ENCODE peak calls at places on chromosomes 5 and 9, in four cellular contexts. One of them, this sample, is unnamed.

GRCh38 chr9:93419023-93419422 is 32.5 kb upstream of the FAM120A start:
- DNase-seq in HCT116: no peak
- DNase-seq in stomach: no peak
- DNase-seq in spleen: no peak
- DNase-seq in this sample: no peak

GRCh38 chr5:179263391-179264052 is 81.7 kb downstream of the ADAMTS2 start:
- DNase-seq in HCT116: no peak
- DNase-seq in stomach: peak
- DNase-seq in spleen: no peak
- DNase-seq in this sample: no peak

GRCh38 chr9:77433675-77434445 is 214.3 kb downstream of the GNA14 start:
- DNase-seq in HCT116: peak
- DNase-seq in stomach: peak
- DNase-seq in spleen: no peak
- DNase-seq in this sample: no peak

GRCh38 chr5:144812770-144813169 is 642.1 kb downstream of the KCTD16 start:
- DNase-seq in HCT116: no peak
- DNase-seq in stomach: no peak
- DNase-seq in spleen: no peak
- DNase-seq in this sample: no peak

GRCh38 chr5:72347801-72348305 is 27.7 kb downstream of the PTCD2 start:
- DNase-seq in HCT116: peak
- DNase-seq in stomach: no peak
- DNase-seq in spleen: no peak
- DNase-seq in this sample: no peak

GRCh38 chr9:132168347-132168746 is 6.5 kb downstream of the NTNG2 start:
- DNase-seq in HCT116: no peak
- DNase-seq in stomach: no peak
- DNase-seq in spleen: no peak
- DNase-seq in this sample: no peak

GRCh38 chr5:178547753-178548415 is 42.3 kb downstream of the COL23A1 start:
- DNase-seq in HCT116: no peak
- DNase-seq in stomach: no peak
- DNase-seq in spleen: peak
- DNase-seq in this sample: no peak

GRCh38 chr9:134957945-134958227 is 40.2 kb upstream of the FCN1 start:
- DNase-seq in HCT116: no peak
- DNase-seq in stomach: no peak
- DNase-seq in spleen: no peak
- DNase-seq in this sample: no peak

GRCh38 chr5:1322036-1322903 is 22.6 kb downstream of the CLPTM1L start:
- DNase-seq in HCT116: no peak
- DNase-seq in stomach: no peak
- DNase-seq in spleen: peak
- DNase-seq in this sample: peak

GRCh38 chr5:155631116-155631515 is 617.6 kb downstream of the KIF4B start:
- DNase-seq in HCT116: no peak
- DNase-seq in stomach: no peak
- DNase-seq in spleen: no peak
- DNase-seq in this sample: no peak

GRCh38 chr5:67047180-67047579 is 149.4 kb downstream of the CD180 start:
- DNase-seq in HCT116: no peak
- DNase-seq in stomach: peak
- DNase-seq in spleen: no peak
- DNase-seq in this sample: peak

GRCh38 chr5:179974281-179974945 is 66.7 kb upstream of the TBC1D9B start:
- DNase-seq in HCT116: no peak
- DNase-seq in stomach: no peak
- DNase-seq in spleen: no peak
- DNase-seq in this sample: no peak

GRCh38 chr9:96068511-96068910 is 193.0 kb downstream of the ERCC6L2 start:
- DNase-seq in HCT116: no peak
- DNase-seq in stomach: peak
- DNase-seq in spleen: no peak
- DNase-seq in this sample: no peak

GRCh38 chr9:114854736-114855355 is 49.0 kb upstream of the TNFSF15 start:
- DNase-seq in HCT116: no peak
- DNase-seq in stomach: no peak
- DNase-seq in spleen: no peak
- DNase-seq in this sample: no peak

GRCh38 chr5:133396187-133396621 is 216.1 kb downstream of the FSTL4 start:
- DNase-seq in HCT116: no peak
- DNase-seq in stomach: no peak
- DNase-seq in spleen: no peak
- DNase-seq in this sample: no peak

GRCh38 chr5:19564036-19564435 is 424.0 kb downstream of the CDH18 start:
- DNase-seq in HCT116: no peak
- DNase-seq in stomach: no peak
- DNase-seq in spleen: no peak
- DNase-seq in this sample: no peak

GRCh38 chr9:135300346-135301141 is 179.0 kb upstream of the PPP1R26 start:
- DNase-seq in HCT116: no peak
- DNase-seq in stomach: no peak
- DNase-seq in spleen: peak
- DNase-seq in this sample: no peak

GRCh38 chr5:52799358-52799982 is 11.8 kb downstream of the ITGA1 start:
- DNase-seq in HCT116: no peak
- DNase-seq in stomach: peak
- DNase-seq in spleen: no peak
- DNase-seq in this sample: peak

GRCh38 chr5:98455660-98456059 is 317.8 kb upstream of the RGMB start:
- DNase-seq in HCT116: no peak
- DNase-seq in stomach: no peak
- DNase-seq in spleen: no peak
- DNase-seq in this sample: no peak

GRCh38 chr5:9063615-9064245 is 482.1 kb downstream of the SEMA5A start:
- DNase-seq in HCT116: no peak
- DNase-seq in stomach: no peak
- DNase-seq in spleen: no peak
- DNase-seq in this sample: no peak

GRCh38 chr5:56456002-56456401 is 222.9 kb upstream of the ANKRD55 start:
- DNase-seq in HCT116: no peak
- DNase-seq in stomach: no peak
- DNase-seq in spleen: no peak
- DNase-seq in this sample: no peak

GRCh38 chr5:96997265-96997859 is 61.5 kb downstream of the LNPEP start:
- DNase-seq in HCT116: peak
- DNase-seq in stomach: no peak
- DNase-seq in spleen: no peak
- DNase-seq in this sample: no peak

GRCh38 chr9:134427153-134427782 is 101.0 kb downstream of the RXRA start:
- DNase-seq in HCT116: no peak
- DNase-seq in stomach: no peak
- DNase-seq in spleen: no peak
- DNase-seq in this sample: no peak

GRCh38 chr5:96478983-96479382 is 45.9 kb upstream of the PCSK1 start:
- DNase-seq in HCT116: no peak
- DNase-seq in stomach: no peak
- DNase-seq in spleen: no peak
- DNase-seq in this sample: no peak

GRCh38 chr9:76321185-76321828 is 72.9 kb downstream of the RFK start:
- DNase-seq in HCT116: no peak
- DNase-seq in stomach: no peak
- DNase-seq in spleen: no peak
- DNase-seq in this sample: no peak

GRCh38 chr9:90132866-90133265 is 509.8 kb downstream of the DIRAS2 start:
- DNase-seq in HCT116: no peak
- DNase-seq in stomach: no peak
- DNase-seq in spleen: no peak
- DNase-seq in this sample: no peak

GRCh38 chr9:134693011-134693410 is 51.4 kb downstream of the COL5A1 start:
- DNase-seq in HCT116: no peak
- DNase-seq in stomach: no peak
- DNase-seq in spleen: no peak
- DNase-seq in this sample: no peak

GRCh38 chr5:125011419-125011818 is 265.0 kb upstream of the ZNF608 start:
- DNase-seq in HCT116: no peak
- DNase-seq in stomach: no peak
- DNase-seq in spleen: no peak
- DNase-seq in this sample: no peak

GRCh38 chr5:56078271-56078670 is 83.5 kb upstream of the IL6ST start:
- DNase-seq in HCT116: no peak
- DNase-seq in stomach: no peak
- DNase-seq in spleen: no peak
- DNase-seq in this sample: no peak

GRCh38 chr9:128911529-128912035 is 9.2 kb upstream of the PHYHD1 start:
- DNase-seq in HCT116: no peak
- DNase-seq in stomach: no peak
- DNase-seq in spleen: peak
- DNase-seq in this sample: no peak
- TF ChIP-seq POLR2AphosphoS5 in HCT116: no peak
- TF ChIP-seq POLR2AphosphoS5 in stomach: peak
- TF ChIP-seq POLR2AphosphoS5 in spleen: peak
- TF ChIP-seq POLR2AphosphoS5 in this sample: no peak

GRCh38 chr9:306907-307306 is 92.2 kb downstream of the DOCK8 start:
- DNase-seq in HCT116: no peak
- DNase-seq in stomach: peak
- DNase-seq in spleen: no peak
- DNase-seq in this sample: no peak
- TF ChIP-seq CTCF in HCT116: peak
- TF ChIP-seq CTCF in stomach: no peak
- TF ChIP-seq CTCF in spleen: peak
- TF ChIP-seq CTCF in this sample: no peak

GRCh38 chr9:136444102-136444501 is 4.5 kb upstream of the INPP5E start:
- DNase-seq in HCT116: no peak
- DNase-seq in stomach: no peak
- DNase-seq in spleen: no peak
- DNase-seq in this sample: no peak
- TF ChIP-seq POLR2A in HCT116: no peak
- TF ChIP-seq POLR2A in stomach: no peak
- TF ChIP-seq POLR2A in spleen: no peak
- TF ChIP-seq POLR2A in this sample: no peak

GRCh38 chr9:133347515-133347984 is 381 bp downstream of the MED22 start:
- DNase-seq in HCT116: no peak
- DNase-seq in stomach: no peak
- DNase-seq in spleen: peak
- DNase-seq in this sample: peak
- TF ChIP-seq POLR2AphosphoS5 in HCT116: no peak
- TF ChIP-seq POLR2AphosphoS5 in stomach: no peak
- TF ChIP-seq POLR2AphosphoS5 in spleen: no peak
- TF ChIP-seq POLR2AphosphoS5 in this sample: no peak